ENCODE peak calls at places on chromosomes 3 and 15, in nine cellular contexts. M is A172; X is GM06990; L is NCI-H69; Q is NCI-H2081 treated with DMSO at 0.1 percent for 48 hours; H is fibroblast of the conjunctiva; K is CD8-positive, alpha-beta T cell; S is HTR-8/SVneo; Y is RWPE1. I is an unnamed sample.

GRCh38 chr3:45547764-45548683 is 46.5 kb upstream of the LIMD1 start:
- DNase-seq in M (no peak), X (no peak), L (peak; percentile 27), Q (no peak), H (no peak), K (no peak), S (no peak), Y (no peak), I (no peak)

GRCh38 chr3:122576174-122576940 is 1.1 kb upstream of the PARP15 start:
- DNase-seq in M (no peak), X (peak; percentile 81), L (no peak), Q (no peak), H (no peak), K (no peak), S (no peak), Y (no peak), I (peak; percentile 34)

GRCh38 chr3:133833880-133834620 is 28.4 kb downstream of the SRPRB start:
- DNase-seq in M (no peak), X (no peak), L (no peak), Q (no peak), H (no peak), K (no peak), S (no peak), Y (no peak), I (no peak)

GRCh38 chr3:115148142-115148790 is 1.2 kb upstream of the ZBTB20 start:
- DNase-seq in M (no peak), X (no peak), L (peak; percentile 42), Q (no peak), H (no peak), K (no peak), S (no peak), Y (no peak), I (no peak)

GRCh38 chr15:95715919-95716318 is 614.6 kb upstream of the NR2F2 start:
- DNase-seq in M (no peak), X (no peak), L (no peak), Q (no peak), H (no peak), K (no peak), S (peak; percentile 10), Y (no peak), I (no peak)

GRCh38 chr15:96285306-96285705 is 45.2 kb upstream of the NR2F2 start:
- DNase-seq in M (peak; percentile 54), X (no peak), L (no peak), Q (no peak), H (peak; percentile 96), K (no peak), S (peak; percentile 52), Y (no peak), I (no peak)

GRCh38 chr15:63369296-63369695 is 12.3 kb downstream of the CA12 start:
- DNase-seq in M (no peak), X (no peak), L (no peak), Q (no peak), H (no peak), K (no peak), S (no peak), Y (no peak), I (no peak)

GRCh38 chr15:57385923-57386390 is 9.7 kb downstream of the CGNL1 start:
- DNase-seq in M (no peak), X (no peak), L (no peak), Q (no peak), H (no peak), K (no peak), S (no peak), Y (no peak), I (no peak)

GRCh38 chr3:58608648-58609047 is 31.5 kb upstream of the FAM107A start:
- DNase-seq in M (peak; percentile 47), X (no peak), L (peak; percentile 87), Q (peak; percentile 27), H (no peak), K (no peak), S (no peak), Y (peak; percentile 11), I (no peak)

GRCh38 chr15:90609254-90610185 is 79.8 kb downstream of the CRTC3 start:
- DNase-seq in M (no peak), X (no peak), L (peak; percentile 62), Q (no peak), H (no peak), K (no peak), S (no peak), Y (no peak), I (no peak)

GRCh38 chr3:16828815-16829214 is 55.9 kb upstream of the PLCL2 start:
- DNase-seq in M (peak; percentile 70), X (no peak), L (peak; percentile 70), Q (no peak), H (peak; percentile 47), K (peak; percentile 34), S (peak; percentile 57), Y (no peak), I (peak; percentile 55)

GRCh38 chr15:48059786-48060185 is 61.0 kb upstream of the SLC24A5 start:
- DNase-seq in M (no peak), X (no peak), L (no peak), Q (no peak), H (no peak), K (no peak), S (no peak), Y (no peak), I (no peak)

I was measured in activated T-cell treated with anti-CD3 and anti-CD28 coated beads, Interleukin-2, amount 50 U/mL, for 48 hours.